ENCODE peak calls at places on chromosomes 1 and 21, in ten cellular contexts. U, H, G, P, L, V, B, K, J and S are unnamed samples.
A peak's percentile ranks its signal among the peaks of the same experiment; 100 is the strongest.

GRCh38 chr1:178862864-178863263 is 8.0 kb downstream of the ANGPTL1 start:
- DNase-seq in G (no peak), P (no peak), H (no peak), U (no peak), V (no peak), L (no peak), B (no peak), K (no peak), J (no peak), S (no peak)

GRCh38 chr1:117838911-117839310 is 90.5 kb downstream of the GDAP2 start:
- DNase-seq in B (no peak), V (no peak), H (peak; percentile 67), L (no peak), J (no peak), U (no peak), G (no peak), K (no peak), P (no peak), S (peak; percentile 69)

GRCh38 chr1:119141020-119141424 is 569 bp upstream of the WARS2 start:
- DNase-seq in J (peak; percentile 3), K (no peak), P (peak; percentile 57), G (no peak), L (peak; percentile 54), H (no peak), V (no peak), U (peak; percentile 41), B (peak; percentile 2), S (peak; percentile 52)

GRCh38 chr1:31297273-31298247 is 728 bp downstream of the ZCCHC17 start:
- DNase-seq in P (no peak), H (peak; percentile 36), J (no peak), V (peak; percentile 46), U (peak; percentile 21), L (no peak), K (peak; percentile 65), B (no peak), G (no peak), S (peak; percentile 39)

GRCh38 chr1:184163674-184164470 is 112.3 kb downstream of the TSEN15 start:
- DNase-seq in J (no peak), H (peak; percentile 77), U (no peak), L (no peak), P (no peak), K (no peak), V (no peak), G (no peak), B (peak; percentile 23), S (peak; percentile 49)

GRCh38 chr1:33410091-33410701 is 20.7 kb downstream of the PHC2 start:
- DNase-seq in J (no peak), G (no peak), B (no peak), U (no peak), H (peak; percentile 76), V (no peak), L (no peak), P (no peak), K (peak; percentile 27), S (peak; percentile 73)

GRCh38 chr1:239456788-239457187 is 70.4 kb downstream of the CHRM3 start:
- DNase-seq in K (no peak), B (no peak), L (no peak), J (no peak), V (no peak), U (no peak), G (no peak), P (no peak), H (peak; percentile 25), S (no peak)

GRCh38 chr21:32702702-32703101 is 25.1 kb downstream of the SYNJ1 start:
- DNase-seq in G (no peak), J (no peak), U (no peak), L (no peak), P (no peak), B (no peak), K (peak; percentile 10), V (no peak), H (peak; percentile 84), S (peak; percentile 44)

GRCh38 chr1:5393146-5393545 is 599.1 kb downstream of the NPHP4 start:
- DNase-seq in J (no peak), V (no peak), K (no peak), L (no peak), H (no peak), G (no peak), P (no peak), B (no peak), U (no peak), S (no peak)

GRCh38 chr1:109657970-109658369 is 2.1 kb downstream of the GSTM4 start:
- DNase-seq in U (no peak), H (no peak), G (no peak), V (no peak), L (no peak), P (no peak), J (no peak), K (no peak), B (no peak), S (no peak)